ENCODE peak calls at places on chromosomes 3 and 15, in seven cellular contexts. L is psoas muscle, Y is OCI-LY7, N is Karpas-422, K is aorta, B is adipocyte, P is cardiac muscle cell. S is an unnamed sample.

GRCh38 chr3:86801921-86802320 is 189.0 kb downstream of the VGLL3 start:
- DNase-seq in L (no peak), Y (no peak), N (no peak), K (no peak), B (peak), P (no peak), S (no peak)

GRCh38 chr3:180284331-180285110 is 247.8 kb upstream of the PEX5L start:
- DNase-seq in L (no peak), Y (no peak), N (no peak), K (no peak), B (no peak), P (no peak), S (no peak)

GRCh38 chr15:100341662-100342560 is at the start of gene ADAMTS17:
- DNase-seq in L (peak), Y (peak), N (no peak), K (peak), B (peak), P (peak), S (peak)

GRCh38 chr3:10674593-10674992 is 141.4 kb upstream of the SLC6A11 start:
- DNase-seq in L (no peak), Y (no peak), N (no peak), K (no peak), B (no peak), P (no peak), S (no peak)

GRCh38 chr3:116038968-116039950 is 406.0 kb downstream of the LSAMP start:
- DNase-seq in L (no peak), Y (no peak), N (no peak), K (no peak), B (peak), P (no peak), S (no peak)

GRCh38 chr15:52559583-52559982 is 9.2 kb downstream of the ARPP19 start:
- DNase-seq in L (peak), Y (no peak), N (no peak), K (no peak), B (peak), P (no peak), S (no peak)

GRCh38 chr15:78092111-78093041 is at the start of gene SH2D7:
- DNase-seq in L (no peak), Y (no peak), N (no peak), K (peak), B (no peak), P (no peak), S (no peak)

GRCh38 chr3:125115640-125116039 is 59.8 kb upstream of the HEG1 start:
- DNase-seq in L (no peak), Y (no peak), N (no peak), K (no peak), B (peak), P (no peak), S (peak)

GRCh38 chr15:39054128-39054732 is 489.6 kb upstream of the RASGRP1 start:
- DNase-seq in L (no peak), Y (no peak), N (no peak), K (no peak), B (no peak), P (no peak), S (no peak)

GRCh38 chr15:66215811-66216210 is 37.7 kb downstream of the MEGF11 start:
- DNase-seq in L (no peak), Y (no peak), N (no peak), K (no peak), B (no peak), P (no peak), S (no peak)

GRCh38 chr3:131218196-131218595 is 163.4 kb upstream of the NUDT16 start:
- DNase-seq in L (no peak), Y (no peak), N (no peak), K (no peak), B (peak), P (no peak), S (no peak)

GRCh38 chr15:72554471-72555425 is 80.6 kb downstream of the ARIH1 start:
- DNase-seq in L (no peak), Y (no peak), N (no peak), K (no peak), B (peak), P (no peak), S (no peak)

GRCh38 chr3:131804565-131805133 is 230.2 kb downstream of the CPNE4 start:
- DNase-seq in L (no peak), Y (no peak), N (no peak), K (no peak), B (no peak), P (peak), S (no peak)

DNA sequence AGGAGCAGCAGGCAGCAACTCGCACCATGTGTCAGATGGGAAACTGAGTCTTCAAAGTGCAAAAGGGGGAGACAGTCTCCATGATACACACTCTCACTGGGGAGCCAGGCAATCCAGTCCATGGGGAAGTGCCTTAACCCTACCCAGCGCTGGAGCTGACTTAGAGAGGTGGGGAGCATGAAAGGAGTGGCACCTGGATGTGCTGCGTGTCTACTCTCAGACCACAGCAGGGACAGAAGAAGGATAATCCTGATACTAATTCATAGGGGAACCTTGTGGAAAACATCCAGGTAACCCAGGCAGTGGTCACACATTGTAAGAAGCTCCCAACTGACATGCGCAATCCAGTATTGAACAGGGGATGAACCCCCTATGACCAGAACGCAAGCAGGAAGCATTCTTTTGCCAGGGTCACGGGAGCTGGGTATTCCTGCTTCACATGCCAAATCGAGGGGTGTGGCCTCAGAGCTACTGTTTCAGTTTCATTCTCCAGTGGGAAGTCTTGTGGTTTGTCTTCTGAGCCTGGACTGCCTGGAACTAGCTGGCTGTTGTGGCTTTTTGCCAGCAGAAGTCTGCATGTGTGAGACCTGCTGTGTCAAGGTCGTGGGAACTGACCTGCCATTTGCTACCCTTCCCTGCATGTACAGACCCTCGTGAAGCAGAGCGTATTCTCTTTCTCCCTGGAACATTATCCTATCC is 367.6 kb upstream of the NDN start:
- DNase-seq in L (no peak), Y (no peak), N (no peak), K (no peak), B (no peak), P (peak), S (no peak)
- H3K4me3 ChIP-seq in L (no peak), Y (no peak), N (no peak), K (no peak), B (no peak), P (no peak), S (no peak)

DNA sequence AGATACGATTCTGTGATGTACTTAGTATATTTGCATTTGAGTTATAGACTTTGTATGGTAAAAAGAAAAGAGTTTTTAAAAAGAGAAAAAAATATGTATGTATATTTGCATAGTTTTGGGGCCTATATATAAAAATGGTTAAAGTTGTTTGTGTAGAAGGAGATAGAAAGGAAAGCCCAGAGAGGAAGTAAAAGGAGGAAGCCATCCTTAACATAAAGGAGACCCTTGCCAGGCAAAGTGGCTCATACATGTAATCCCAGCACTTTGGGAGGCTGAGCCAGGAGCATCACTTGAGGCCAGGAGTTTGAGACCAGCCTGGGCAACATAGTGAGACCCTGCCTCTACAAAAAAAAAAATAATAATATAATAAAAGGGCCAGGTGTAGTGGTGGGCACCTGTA is 8.4 kb downstream of the SNAP23 start:
- DNase-seq in L (no peak), Y (peak), N (no peak), K (no peak), B (no peak), P (no peak), S (no peak)
- H3K4me3 ChIP-seq in L (no peak), Y (no peak), N (no peak), K (no peak), B (no peak), P (no peak), S (no peak)

DNA sequence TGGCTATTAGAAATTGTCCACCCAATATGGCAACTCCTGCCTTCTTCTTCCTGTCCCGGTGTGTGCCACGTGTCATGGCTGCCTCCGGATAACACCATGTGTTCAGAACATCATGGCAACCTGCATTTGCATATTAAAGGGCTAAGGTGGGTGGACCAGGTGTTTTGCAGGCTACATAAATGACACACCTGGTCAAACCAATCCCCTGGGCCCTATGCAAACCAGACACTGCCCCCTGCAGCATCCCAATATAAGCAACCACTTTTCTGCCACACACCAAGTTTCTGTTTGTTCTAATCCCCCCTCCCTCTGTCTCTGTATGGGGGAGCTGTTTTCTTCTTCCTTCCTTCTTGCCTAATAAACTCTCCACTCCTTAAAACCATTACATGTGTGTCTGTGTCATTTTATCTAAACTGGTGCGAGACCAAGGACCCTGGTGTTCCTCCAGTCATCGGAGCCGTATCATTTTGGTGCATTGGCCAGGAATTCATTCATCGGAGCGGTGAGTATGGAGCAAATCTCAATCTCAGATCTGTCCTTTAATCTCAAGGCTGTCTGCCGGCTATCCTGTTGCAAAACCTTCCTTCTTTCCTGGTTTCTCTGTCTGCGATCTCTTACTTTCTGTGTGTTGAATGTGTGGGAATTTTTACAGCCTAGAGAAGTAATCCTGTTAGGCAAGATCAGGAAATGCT is 44.5 kb downstream of the NCEH1 start:
- DNase-seq in L (no peak), Y (peak), N (peak), K (no peak), B (no peak), P (no peak), S (no peak)
- H3K4me3 ChIP-seq in L (no peak), Y (no peak), N (no peak), K (no peak), B (no peak), P (no peak), S (no peak)

GRCh38 chr15:60551781-60552161 is 72.8 kb upstream of the ICE2 start:
- DNase-seq in L (no peak), Y (no peak), N (peak), K (no peak), B (no peak), P (no peak), S (no peak)

GRCh38 chr15:60552224-60552623 is 73.3 kb upstream of the ICE2 start:
- DNase-seq in L (no peak), Y (no peak), N (no peak), K (no peak), B (no peak), P (no peak), S (no peak)

GRCh38 chr15:60551147-60551780 is 72.3 kb upstream of the ICE2 start:
- DNase-seq in L (no peak), Y (no peak), N (no peak), K (no peak), B (no peak), P (no peak), S (no peak)

GRCh38 chr15:60554494-60554893 is 75.6 kb upstream of the ICE2 start:
- DNase-seq in L (no peak), Y (no peak), N (no peak), K (no peak), B (no peak), P (no peak), S (no peak)

DNA sequence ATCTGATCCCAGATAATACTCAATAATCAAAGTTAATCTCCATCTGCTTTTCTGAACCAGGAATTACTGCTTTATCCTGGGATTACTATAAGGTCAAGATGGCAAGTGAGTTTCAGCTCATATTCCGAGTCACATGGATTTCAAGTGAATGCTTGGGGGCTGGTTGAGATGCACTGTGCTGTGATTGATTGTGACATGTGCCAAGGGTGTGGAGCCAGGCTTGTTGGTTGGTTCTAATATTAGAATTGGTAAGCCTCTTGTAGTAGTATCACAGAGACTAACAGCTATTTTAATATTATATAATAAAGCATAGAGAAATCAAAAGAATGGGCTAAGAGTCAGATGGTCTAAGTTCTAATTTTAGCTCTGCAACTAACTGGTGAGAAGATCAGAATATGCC is 74.2 kb upstream of the ICE2 start:
- DNase-seq in L (peak), Y (no peak), N (no peak), K (no peak), B (no peak), P (no peak), S (no peak)
- H3K4me3 ChIP-seq in L (no peak), Y (no peak), N (no peak), K (no peak), B (no peak), P (no peak), S (no peak)

GRCh38 chr15:63191895-63192603 is 2.6 kb downstream of the RAB8B start:
- DNase-seq in L (no peak), Y (peak), N (no peak), K (no peak), B (no peak), P (no peak), S (no peak)
- H3K4me3 ChIP-seq in L (no peak), Y (peak), N (no peak), K (no peak), B (no peak), P (no peak), S (no peak)